ENCODE peak calls at places on chromosomes 13 and 19, in four cellular contexts. Q, L, T and F are unnamed samples.
A peak's percentile ranks its signal among the peaks of the same experiment; 100 is the strongest.

GRCh38 chr19:10518444-10519361 is 1.5 kb upstream of the S1PR5 start:
- DNase-seq in Q (peak; percentile 23), L (no peak), T (no peak), F (no peak)

GRCh38 chr19:28409859-28410258 is 803.1 kb downstream of the UQCRFS1 start:
- DNase-seq in Q (no peak), L (no peak), T (no peak), F (no peak)

GRCh38 chr19:41085748-41086415 is 2.4 kb upstream of the CYP2A13 start:
- DNase-seq in Q (no peak), L (no peak), T (no peak), F (no peak)

GRCh38 chr19:39671739-39672363 is 16.1 kb downstream of the LGALS16 start:
- DNase-seq in Q (peak; percentile 78), L (peak; percentile 68), T (no peak), F (peak; percentile 66)

GRCh38 chr13:26529441-26529840 is 28.0 kb upstream of the WASF3 start:
- DNase-seq in Q (peak; percentile 78), L (peak; percentile 72), T (no peak), F (peak; percentile 65)

GRCh38 chr13:114140131-114140908 is 7.9 kb upstream of the RASA3 start:
- DNase-seq in Q (no peak), L (no peak), T (no peak), F (no peak)

GRCh38 chr19:40513741-40514315 is 47.0 kb downstream of the SPTBN4 start:
- DNase-seq in Q (no peak), L (no peak), T (no peak), F (no peak)

GRCh38 chr13:38697628-38698333 is 10.9 kb downstream of the FREM2 start:
- DNase-seq in Q (peak; percentile 31), L (no peak), T (no peak), F (peak; percentile 8)

GRCh38 chr13:109691689-109692088 is 94.7 kb downstream of the IRS2 start:
- DNase-seq in Q (no peak), L (no peak), T (no peak), F (no peak)

GRCh38 chr19:34508540-34508939 is 27.0 kb downstream of the WTIP start:
- DNase-seq in Q (no peak), L (no peak), T (peak; percentile 64), F (no peak)

GRCh38 chr19:39160523-39160861 is 34.9 kb downstream of the PAK4 start:
- DNase-seq in Q (no peak), L (peak; percentile 65), T (no peak), F (no peak)

GRCh38 chr19:47615714-47616113 is 6.8 kb downstream of the BICRA start:
- DNase-seq in Q (no peak), L (no peak), T (no peak), F (no peak)

GRCh38 chr13:33868343-33868994 is 50.5 kb downstream of the RFC3 start:
- DNase-seq in Q (no peak), L (no peak), T (no peak), F (peak; percentile 18)

GRCh38 chr13:75356426-75356825 is 125.5 kb downstream of the TBC1D4 start:
- DNase-seq in Q (no peak), L (no peak), T (no peak), F (no peak)

GRCh38 chr13:47672982-47673670 is 327.9 kb downstream of the SUCLA2 start:
- DNase-seq in Q (no peak), L (peak; percentile 95), T (no peak), F (peak; percentile 83)

GRCh38 chr19:4208385-4209094 is 20.8 kb upstream of the EBI3 start:
- DNase-seq in Q (peak; percentile 54), L (peak; percentile 28), T (no peak), F (peak; percentile 50)

GRCh38 chr13:75929074-75929473 is 292.9 kb downstream of the LMO7 start:
- DNase-seq in Q (no peak), L (no peak), T (no peak), F (no peak)

GRCh38 chr19:17333611-17334413 is 843 bp downstream of the ANO8 start:
- DNase-seq in Q (peak; percentile 50), L (peak; percentile 64), T (no peak), F (peak; percentile 90)

GRCh38 chr13:106472621-106473020 is 62.8 kb downstream of the EFNB2 start:
- DNase-seq in Q (no peak), L (no peak), T (no peak), F (no peak)

GRCh38 chr19:23365222-23365621 is 30.0 kb downstream of the ZNF91 start:
- DNase-seq in Q (no peak), L (no peak), T (no peak), F (no peak)

GRCh38 chr19:11155373-11156120 is at the start of gene SPC24:
- DNase-seq in Q (peak; percentile 99), L (peak; percentile 99), T (peak; percentile 98), F (peak; percentile 99)

GRCh38 chr19:14985133-14985532 is 5.5 kb upstream of the SLC1A6 start:
- DNase-seq in Q (no peak), L (no peak), T (peak; percentile 58), F (no peak)

GRCh38 chr19:16336571-16336970 is 11.9 kb downstream of the KLF2 start:
- DNase-seq in Q (no peak), L (no peak), T (no peak), F (no peak)

GRCh38 chr19:41351339-41352245 is 2.1 kb downstream of the TGFB1 start:
- DNase-seq in Q (peak; percentile 61), L (peak; percentile 60), T (peak; percentile 94), F (peak; percentile 41)

GRCh38 chr13:44354322-44354721 is 19.3 kb upstream of the SERP2 start:
- DNase-seq in Q (no peak), L (no peak), T (no peak), F (no peak)

GRCh38 chr19:45523642-45524256 is 16.5 kb downstream of the VASP start:
- DNase-seq in Q (peak; percentile 93), L (peak; percentile 90), T (peak; percentile 96), F (peak; percentile 87)

GRCh38 chr13:109400192-109400591 is 386.2 kb downstream of the IRS2 start:
- DNase-seq in Q (no peak), L (peak; percentile 18), T (no peak), F (no peak)

GRCh38 chr13:51674276-51674675 is 90.0 kb downstream of the WDFY2 start:
- DNase-seq in Q (peak; percentile 21), L (no peak), T (peak; percentile 92), F (no peak)

GRCh38 chr19:36236946-36237310 is 22.0 kb downstream of the ZNF146 start:
- DNase-seq in Q (no peak), L (no peak), T (no peak), F (no peak)
- TF ChIP-seq CTCF in Q (no peak), L (no peak), T (no peak), F (no peak)

GRCh38 chr19:7640803-7641202 is 3.9 kb downstream of the STXBP2 start:
- DNase-seq in Q (no peak), L (no peak), T (no peak), F (no peak)

GRCh38 chr19:7639863-7640348 is 3.0 kb downstream of the STXBP2 start:
- DNase-seq in Q (no peak), L (no peak), T (no peak), F (no peak)

GRCh38 chr19:7642295-7643046 is 5.6 kb downstream of the STXBP2 start:
- DNase-seq in Q (no peak), L (no peak), T (no peak), F (no peak)

GRCh38 chr19:7638802-7639465 is 2.0 kb downstream of the STXBP2 start:
- DNase-seq in Q (no peak), L (no peak), T (no peak), F (no peak)

GRCh38 chr19:7641288-7642276 is 4.7 kb downstream of the STXBP2 start:
- DNase-seq in Q (peak; percentile 26), L (no peak), T (no peak), F (no peak)
- TF ChIP-seq CTCF in Q (peak; percentile 38), L (no peak), T (no peak), F (no peak)

DNA sequence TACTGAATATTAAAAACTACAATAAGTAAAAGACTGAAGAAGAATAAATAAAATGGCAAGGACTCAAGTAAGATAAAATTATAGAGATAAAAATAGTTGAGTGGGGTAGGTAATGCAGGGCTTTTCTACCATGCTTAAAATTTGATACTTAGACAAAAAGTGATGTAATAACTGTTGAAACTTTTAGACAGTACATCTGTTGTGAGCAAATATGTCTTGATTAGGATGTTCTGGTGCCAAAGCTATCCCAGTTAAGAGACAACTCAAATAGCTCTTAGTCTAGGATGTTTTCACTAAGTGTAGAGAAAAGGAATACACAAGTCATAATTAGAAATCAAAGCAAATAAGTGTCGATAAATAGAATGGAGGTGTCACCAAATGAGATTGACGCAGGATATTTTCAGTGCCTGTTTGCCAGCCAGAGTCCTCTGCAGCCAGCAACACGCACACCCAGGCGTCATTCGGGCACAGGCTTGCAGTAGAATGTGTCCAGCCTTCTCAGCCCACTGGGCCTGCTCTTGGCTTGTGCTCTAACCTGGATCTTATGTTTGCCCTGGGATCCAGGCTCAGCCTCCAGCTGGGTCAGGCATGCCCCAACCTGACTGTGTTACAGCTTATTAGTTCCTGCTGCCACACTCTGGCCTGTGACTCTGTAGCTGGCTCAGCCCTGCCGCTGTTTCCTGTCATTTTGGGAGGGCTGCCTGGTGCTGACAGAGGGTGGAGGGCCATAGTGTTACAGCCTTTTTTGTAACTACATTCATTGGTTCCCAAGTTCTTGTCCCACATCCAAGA is 766.2 kb downstream of the PCDH17 start:
- DNase-seq in Q (peak; percentile 18), L (no peak), T (no peak), F (no peak)
- TF ChIP-seq CTCF in Q (no peak), L (no peak), T (no peak), F (no peak)

GRCh38 chr19:46603195-46603637 is 2.1 kb downstream of the CALM3 start:
- DNase-seq in Q (no peak), L (no peak), T (peak; percentile 85), F (no peak)

GRCh38 chr19:46605356-46605821 is 4.3 kb downstream of the CALM3 start:
- DNase-seq in Q (no peak), L (no peak), T (peak; percentile 83), F (no peak)

GRCh38 chr19:46606019-46606418 is 4.9 kb downstream of the CALM3 start:
- DNase-seq in Q (no peak), L (no peak), T (peak; percentile 81), F (no peak)

GRCh38 chr19:46603752-46604241 is 2.7 kb downstream of the CALM3 start:
- DNase-seq in Q (no peak), L (no peak), T (peak; percentile 81), F (no peak)

DNA sequence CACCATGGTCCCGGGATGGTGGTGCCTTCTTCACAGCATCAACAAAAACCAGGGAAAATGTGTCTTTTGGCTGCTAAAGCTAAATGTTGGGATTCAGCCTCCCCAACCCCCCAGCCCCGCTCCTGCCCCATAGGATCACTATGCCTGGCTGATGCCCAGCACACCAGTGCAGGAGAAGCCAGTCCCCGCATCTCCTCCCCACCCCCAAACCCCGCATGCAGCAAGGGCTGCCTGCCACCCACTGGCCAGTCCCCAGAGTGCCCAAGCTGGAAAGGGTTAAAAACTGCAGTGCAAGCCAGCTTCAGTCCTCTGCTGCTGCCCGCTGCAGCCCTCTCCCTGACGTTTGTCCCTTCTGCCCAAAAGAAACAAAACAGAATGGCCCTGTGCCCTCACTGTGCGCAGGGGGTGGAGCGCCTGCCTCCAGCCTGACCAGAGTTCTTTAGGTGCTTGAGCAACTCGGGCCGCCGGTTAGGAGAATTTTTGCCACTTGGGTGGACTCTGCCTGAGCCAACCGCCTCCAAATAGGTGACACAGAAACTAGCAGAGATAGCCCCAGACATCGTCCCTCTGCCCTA is 3.7 kb downstream of the CALM3 start:
- DNase-seq in Q (no peak), L (no peak), T (peak; percentile 86), F (no peak)
- TF ChIP-seq CTCF in Q (peak; percentile 11), L (no peak), T (no peak), F (no peak)